ENCODE peak calls at places on chromosomes 4 and X, in ten cellular contexts. V is ELF-1, M is astrocyte of the spinal cord, G is right atrium auricular region, N is lower lobe of right lung, T is astrocyte of the cerebellum, K is GM10248, E is omental fat pad, F is SK-N-SH, B is BJ. L is an unnamed sample.
A peak's percentile ranks its signal among the peaks of the same experiment; 100 is the strongest.

GRCh38 chrX:154321152-154321551 is 25.6 kb downstream of the TKTL1 start:
- DNase-seq in B (no peak), K (no peak), N (no peak), T (no peak), G (no peak), V (no peak), E (no peak), M (no peak), F (no peak), L (no peak)

GRCh38 chrX:102651968-102652744 is 873 bp downstream of the GPRASP1 start:
- DNase-seq in K (peak; percentile 22), V (peak; percentile 61), G (peak; percentile 72), B (no peak), E (no peak), M (peak; percentile 28), N (no peak), T (no peak), F (peak; percentile 52), L (peak; percentile 38)

GRCh38 chr4:40255722-40256281 is 59.0 kb downstream of the RHOH start:
- DNase-seq in K (no peak), T (peak; percentile 96), M (peak; percentile 98), N (no peak), G (no peak), V (no peak), E (no peak), B (peak; percentile 86), F (no peak), L (no peak)

GRCh38 chrX:65601530-65602281 is 65.7 kb upstream of the MSN start:
- DNase-seq in N (peak; percentile 82), T (peak; percentile 69), K (no peak), V (peak; percentile 20), E (no peak), G (peak; percentile 94), F (no peak), M (peak; percentile 85), B (peak; percentile 59), L (peak; percentile 47)

GRCh38 chr4:139740531-139741041 is 75.0 kb downstream of the MGST2 start:
- DNase-seq in M (peak; percentile 89), F (peak; percentile 72), N (peak; percentile 70), E (no peak), T (peak; percentile 83), V (no peak), G (peak; percentile 87), B (peak; percentile 64), K (no peak), L (no peak)

GRCh38 chr4:88244821-88245579 is 39.4 kb downstream of the PPM1K start:
- DNase-seq in F (no peak), N (no peak), T (no peak), E (no peak), M (no peak), G (no peak), K (no peak), V (no peak), B (no peak), L (peak; percentile 23)

GRCh38 chr4:4560136-4560535 is 18.3 kb upstream of the STX18 start:
- DNase-seq in N (no peak), T (no peak), E (no peak), V (no peak), M (peak; percentile 43), G (no peak), K (no peak), B (no peak), F (no peak), L (no peak)

GRCh38 chr4:143375326-143376073 is 38.8 kb downstream of the GAB1 start:
- DNase-seq in E (no peak), V (peak; percentile 67), B (no peak), F (peak; percentile 39), M (no peak), K (no peak), N (no peak), T (no peak), G (no peak), L (no peak)

GRCh38 chr4:86730310-86730709 is 118.9 kb downstream of the SLC10A6 start:
- DNase-seq in T (no peak), B (no peak), E (no peak), M (no peak), V (peak; percentile 20), F (no peak), K (no peak), G (no peak), N (no peak), L (no peak)

GRCh38 chr4:37988670-37989069 is 28.5 kb downstream of the PTTG2 start:
- DNase-seq in T (no peak), N (no peak), F (no peak), M (no peak), E (no peak), G (no peak), V (peak; percentile 89), B (no peak), K (no peak), L (no peak)

GRCh38 chr4:170005472-170005871 is 20.7 kb downstream of the MFAP3L start:
- DNase-seq in V (no peak), M (peak; percentile 53), N (no peak), T (no peak), K (no peak), B (no peak), F (no peak), G (no peak), E (no peak), L (no peak)

GRCh38 chrX:134737721-134738369 is 79.6 kb upstream of the PLAC1 start:
- DNase-seq in G (no peak), B (no peak), N (no peak), F (no peak), V (no peak), K (no peak), M (no peak), E (no peak), T (no peak), L (no peak)

GRCh38 chrX:71996138-71996537 is 85.5 kb downstream of the NHSL2 start:
- DNase-seq in K (no peak), N (no peak), V (no peak), G (no peak), M (no peak), E (no peak), B (no peak), F (no peak), T (no peak), L (no peak)

GRCh38 chrX:54695816-54696487 is 102.1 kb downstream of the ITIH6 start:
- DNase-seq in E (no peak), N (no peak), M (no peak), B (no peak), F (peak; percentile 2), V (no peak), T (no peak), K (peak; percentile 31), G (no peak), L (no peak)

GRCh38 chr4:85081196-85081595 is 114.7 kb upstream of the WDFY3 start:
- DNase-seq in G (no peak), B (no peak), K (no peak), M (no peak), F (no peak), N (no peak), T (no peak), V (no peak), E (no peak), L (no peak)

GRCh38 chr4:158122501-158122900 is 50.3 kb downstream of the GASK1B start:
- DNase-seq in E (no peak), N (no peak), G (no peak), F (no peak), K (no peak), B (no peak), T (no peak), V (no peak), M (peak; percentile 32), L (no peak)

GRCh38 chr4:66091801-66092200 is 421.5 kb upstream of the EPHA5 start:
- DNase-seq in T (no peak), M (no peak), G (no peak), B (no peak), K (no peak), F (no peak), V (no peak), E (no peak), N (no peak), L (no peak)

GRCh38 chr4:75698162-75698962 is 25.2 kb upstream of the G3BP2 start:
- DNase-seq in G (no peak), B (no peak), M (no peak), N (no peak), E (no peak), T (no peak), K (peak; percentile 63), F (no peak), V (no peak), L (peak; percentile 40)

GRCh38 chr4:152290522-152290921 is 245.4 kb downstream of the FBXW7 start:
- DNase-seq in G (no peak), T (no peak), N (no peak), E (no peak), M (no peak), V (no peak), F (no peak), K (no peak), B (no peak), L (no peak)

GRCh38 chr4:183241322-183241640 is 78.8 kb downstream of the CLDN22 start:
- DNase-seq in E (no peak), N (no peak), V (peak; percentile 49), G (no peak), M (peak; percentile 72), F (no peak), T (peak; percentile 41), K (no peak), B (no peak), L (no peak)

GRCh38 chr4:83639849-83640493 is 104.1 kb downstream of the GPAT3 start:
- DNase-seq in V (peak; percentile 50), N (no peak), T (peak; percentile 75), B (no peak), E (no peak), F (peak; percentile 47), G (no peak), K (peak; percentile 64), M (peak; percentile 80), L (peak; percentile 57)

GRCh38 chrX:27966955-27967354 is 14.3 kb downstream of the DCAF8L1 start:
- DNase-seq in M (peak; percentile 51), F (no peak), K (no peak), N (no peak), V (no peak), T (peak; percentile 57), E (no peak), G (no peak), B (no peak), L (no peak)

L was measured in CD8-positive, alpha-beta memory T cell.